ENCODE peak calls at places on chromosomes 6 and 20, in five cellular contexts. F, D, P, E and Y are unnamed samples.

GRCh38 chr6:137699036-137699683 is 167.9 kb upstream of the TNFAIP3 start:
- DNase-seq in F (no peak), P (no peak), D (no peak), E (no peak), Y (no peak)

GRCh38 chr6:110255356-110255755 is 75.1 kb downstream of the CDC40 start:
- DNase-seq in D (no peak), E (peak), P (no peak), F (peak), Y (no peak)

GRCh38 chr6:128284128-128284527 is 236.3 kb downstream of the PTPRK start:
- DNase-seq in D (no peak), E (no peak), P (no peak), F (no peak), Y (no peak)

GRCh38 chr20:25622450-25623224 is 1.2 kb downstream of the NANP start:
- DNase-seq in F (no peak), D (no peak), E (no peak), P (no peak), Y (no peak)

GRCh38 chr20:436476-436875 is 25.9 kb downstream of the TBC1D20 start:
- DNase-seq in P (no peak), F (no peak), E (no peak), D (no peak), Y (no peak)

GRCh38 chr6:14638932-14639875 is 521.6 kb downstream of the CD83 start:
- DNase-seq in D (no peak), P (peak), E (no peak), F (no peak), Y (no peak)

GRCh38 chr6:29447670-29448069 is 8.6 kb downstream of the OR10C1 start:
- DNase-seq in P (no peak), F (no peak), D (no peak), E (no peak), Y (no peak)

GRCh38 chr6:6712258-6712978 is 123.9 kb downstream of the LY86 start:
- DNase-seq in D (no peak), E (no peak), P (no peak), F (no peak), Y (no peak)

GRCh38 chr6:150336299-150336698 is 32.5 kb upstream of the IYD start:
- DNase-seq in F (no peak), P (no peak), E (no peak), D (no peak), Y (no peak)

GRCh38 chr6:115551510-115551909 is 509.2 kb downstream of the FRK start:
- DNase-seq in E (no peak), P (no peak), F (no peak), D (no peak), Y (no peak)

GRCh38 chr20:44684047-44684965 is 30.9 kb upstream of the CCN5 start:
- DNase-seq in F (no peak), E (no peak), D (no peak), P (no peak), Y (no peak)

GRCh38 chr20:11193241-11193640 is 519.4 kb upstream of the JAG1 start:
- DNase-seq in P (no peak), E (no peak), F (no peak), D (no peak), Y (no peak)

GRCh38 chr6:33975631-33976424 is 170.1 kb downstream of the GRM4 start:
- DNase-seq in P (no peak), D (no peak), F (no peak), E (peak), Y (peak)

GRCh38 chr20:33915726-33916331 is 77.9 kb upstream of the RALY start:
- DNase-seq in P (no peak), F (no peak), D (peak), E (peak), Y (peak)

GRCh38 chr20:51616060-51616459 is 73.5 kb upstream of the NFATC2 start:
- DNase-seq in P (no peak), E (no peak), D (no peak), F (no peak), Y (no peak)
- TF ChIP-seq CTCF in P (no peak), E (no peak), D (no peak), F (peak), Y (no peak)

GRCh38 chr6:48915591-48915990 is 547.5 kb downstream of the MMUT start:
- DNase-seq in P (no peak), D (no peak), E (no peak), F (no peak), Y (no peak)
- TF ChIP-seq CTCF in P (peak), D (no peak), E (no peak), F (peak), Y (no peak)

GRCh38 chr6:39049575-39050283 is 1.1 kb downstream of the GLP1R start:
- DNase-seq in P (no peak), E (no peak), D (no peak), F (no peak), Y (no peak)

GRCh38 chr6:39051399-39052122 is 3.0 kb downstream of the GLP1R start:
- DNase-seq in E (no peak), P (no peak), F (no peak), D (no peak), Y (no peak)

GRCh38 chr6:39050453-39051112 is 2.0 kb downstream of the GLP1R start:
- DNase-seq in E (no peak), F (no peak), D (no peak), P (no peak), Y (no peak)

GRCh38 chr6:39047434-39048327 is 900 bp upstream of the GLP1R start:
- DNase-seq in F (no peak), P (no peak), E (no peak), D (no peak), Y (no peak)

GRCh38 chr6:39048481-39049399 is at the start of gene GLP1R:
- DNase-seq in P (no peak), F (no peak), D (no peak), E (peak), Y (no peak)
- TF ChIP-seq CTCF in P (no peak), F (no peak), D (no peak), E (no peak), Y (no peak)

GRCh38 chr6:153059757-153060156 is 57.2 kb upstream of the MTRF1L start:
- DNase-seq in P (no peak), E (no peak), F (no peak), D (no peak), Y (no peak)
- TF ChIP-seq CTCF in P (no peak), E (no peak), F (no peak), D (no peak), Y (no peak)

DNA sequence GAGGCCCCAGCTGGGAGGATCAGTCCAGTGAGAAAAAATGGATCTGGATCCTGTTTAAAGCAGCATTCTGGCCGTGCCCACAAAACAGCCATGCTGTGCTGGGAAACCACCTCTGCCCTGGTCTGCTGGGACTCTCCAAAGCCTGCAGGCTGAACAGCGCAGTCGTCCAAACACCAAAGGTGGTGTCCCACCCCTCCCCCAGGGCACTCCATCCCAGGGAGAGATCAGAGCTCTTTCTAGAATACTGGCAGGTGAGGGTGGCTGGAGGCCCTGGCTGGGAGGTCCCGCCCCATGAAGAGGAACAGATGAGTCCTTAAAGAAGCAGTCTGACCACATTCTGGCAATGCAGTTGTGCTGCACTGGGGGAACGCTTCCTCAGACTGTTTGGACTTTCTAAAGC is 84.6 kb downstream of the MRAP2 start:
- DNase-seq in P (no peak), F (no peak), E (no peak), D (no peak), Y (no peak)
- TF ChIP-seq CTCF in P (no peak), F (no peak), E (no peak), D (no peak), Y (no peak)